ENCODE peak calls at places on chromosome 3, in five cellular contexts. W is SK-N-SH, S is neural progenitor cell, H is HCT116, M is hepatocyte. D is an unnamed sample.

GRCh38 chr3:10194328-10195071 is 29.8 kb downstream of the IRAK2 start:
- DNase-seq in W (no peak), S (no peak), H (no peak), M (no peak), D (peak; percentile 41)

GRCh38 chr3:171088984-171089754 is 62.6 kb upstream of the SLC2A2 start:
- DNase-seq in W (no peak), S (peak; percentile 5), H (peak; percentile 18), M (peak; percentile 23), D (peak; percentile 87)

GRCh38 chr3:143883151-143883550 is 34.9 kb upstream of the SLC9A9 start:
- DNase-seq in W (no peak), S (no peak), H (no peak), M (no peak), D (no peak)

GRCh38 chr3:36124118-36124796 is 256.0 kb upstream of the STAC start:
- DNase-seq in W (peak; percentile 15), S (peak; percentile 83), H (peak; percentile 4), M (peak; percentile 50), D (peak; percentile 76)

GRCh38 chr3:189158034-189158433 is 13.7 kb upstream of the TPRG1 start:
- DNase-seq in W (no peak), S (no peak), H (no peak), M (no peak), D (no peak)

GRCh38 chr3:100400424-100400781 is 486 bp downstream of the TOMM70 start:
- DNase-seq in W (no peak), S (no peak), H (no peak), M (peak; percentile 42), D (peak; percentile 59)

GRCh38 chr3:185335799-185336198 is 27.1 kb upstream of the MAP3K13 start:
- DNase-seq in W (no peak), S (no peak), H (peak; percentile 80), M (peak; percentile 69), D (peak; percentile 61)

GRCh38 chr3:113274959-113275556 is 63.7 kb downstream of the BOC start:
- DNase-seq in W (no peak), S (no peak), H (no peak), M (no peak), D (no peak)

GRCh38 chr3:74021451-74021850 is 396.7 kb upstream of the PDZRN3 start:
- DNase-seq in W (no peak), S (no peak), H (no peak), M (no peak), D (no peak)

GRCh38 chr3:137852511-137852910 is 88.4 kb downstream of the SOX14 start:
- DNase-seq in W (no peak), S (peak; percentile 86), H (no peak), M (no peak), D (no peak)

GRCh38 chr3:123584284-123584987 is 417 bp downstream of the HACD2 start:
- DNase-seq in W (peak; percentile 79), S (no peak), H (no peak), M (peak; percentile 72), D (peak; percentile 66)

GRCh38 chr3:49500408-49501257 is 30.6 kb downstream of the DAG1 start:
- DNase-seq in W (no peak), S (no peak), H (peak; percentile 81), M (peak; percentile 87), D (peak; percentile 99)

GRCh38 chr3:5240740-5241139 is 53.2 kb downstream of the EDEM1 start:
- DNase-seq in W (no peak), S (no peak), H (no peak), M (no peak), D (no peak)

GRCh38 chr3:123521179-123521969 is 63.5 kb downstream of the HACD2 start:
- DNase-seq in W (no peak), S (no peak), H (no peak), M (no peak), D (no peak)

GRCh38 chr3:30871720-30872119 is 22.7 kb downstream of the GADL1 start:
- DNase-seq in W (no peak), S (no peak), H (no peak), M (no peak), D (no peak)

GRCh38 chr3:40930131-40930538 is 269.2 kb upstream of the CTNNB1 start:
- DNase-seq in W (no peak), S (no peak), H (no peak), M (peak; percentile 51), D (no peak)

GRCh38 chr3:39146611-39147373 is 6.6 kb downstream of the CSRNP1 start:
- DNase-seq in W (peak; percentile 61), S (no peak), H (peak; percentile 77), M (peak; percentile 85), D (peak; percentile 95)

GRCh38 chr3:27326211-27326948 is 42.8 kb downstream of the NEK10 start:
- DNase-seq in W (no peak), S (no peak), H (no peak), M (peak; percentile 23), D (peak; percentile 95)

GRCh38 chr3:57130426-57131209 is 34.5 kb downstream of the IL17RD start:
- DNase-seq in W (peak; percentile 81), S (peak; percentile 97), H (no peak), M (peak; percentile 28), D (no peak)

GRCh38 chr3:64352596-64352989 is 127.3 kb upstream of the PRICKLE2 start:
- DNase-seq in W (no peak), S (no peak), H (no peak), M (no peak), D (peak; percentile 69)

GRCh38 chr3:197083486-197083885 is 53.9 kb upstream of the MELTF start:
- DNase-seq in W (no peak), S (no peak), H (no peak), M (peak; percentile 6), D (peak; percentile 92)

GRCh38 chr3:12458901-12459300 is 25.4 kb upstream of the TSEN2 start:
- DNase-seq in W (no peak), S (no peak), H (no peak), M (no peak), D (no peak)

GRCh38 chr3:21643752-21644151 is 107.3 kb downstream of the ZNF385D start:
- DNase-seq in W (no peak), S (no peak), H (no peak), M (no peak), D (no peak)

GRCh38 chr3:29333520-29333919 is 52.6 kb downstream of the RBMS3 start:
- DNase-seq in W (no peak), S (no peak), H (no peak), M (no peak), D (peak; percentile 73)

GRCh38 chr3:195870442-195870841 is 37.9 kb downstream of the TNK2 start:
- DNase-seq in W (no peak), S (no peak), H (no peak), M (no peak), D (peak; percentile 44)

GRCh38 chr3:130323503-130323902 is 22.0 kb upstream of the COL6A5 start:
- DNase-seq in W (no peak), S (no peak), H (no peak), M (no peak), D (no peak)

GRCh38 chr3:59436164-59436958 is 386.5 kb upstream of the CFAP20DC start:
- DNase-seq in W (no peak), S (no peak), H (no peak), M (no peak), D (no peak)

GRCh38 chr3:47283193-47283537 is 421 bp downstream of the KLHL18 start:
- DNase-seq in W (no peak), S (no peak), H (no peak), M (no peak), D (peak; percentile 43)

GRCh38 chr3:135325096-135325495 is 530.0 kb downstream of the EPHB1 start:
- DNase-seq in W (no peak), S (no peak), H (no peak), M (no peak), D (no peak)

GRCh38 chr3:148737104-148737525 is 39.4 kb downstream of the AGTR1 start:
- DNase-seq in W (peak; percentile 16), S (no peak), H (no peak), M (peak; percentile 78), D (peak; percentile 58)

GRCh38 chr3:191901746-191902145 is 440.8 kb downstream of the PYDC2 start:
- DNase-seq in W (no peak), S (no peak), H (no peak), M (no peak), D (no peak)

GRCh38 chr3:99714146-99714545 is 75.8 kb downstream of the COL8A1 start:
- DNase-seq in W (no peak), S (no peak), H (no peak), M (peak; percentile 34), D (peak; percentile 36)

GRCh38 chr3:149091983-149092382 is 5.7 kb upstream of the HLTF start:
- DNase-seq in W (no peak), S (no peak), H (no peak), M (no peak), D (no peak)

GRCh38 chr3:126446791-126447190 is 28.9 kb downstream of the ZXDC start:
- DNase-seq in W (no peak), S (no peak), H (no peak), M (no peak), D (no peak)

GRCh38 chr3:126449621-126450051 is 26.1 kb downstream of the ZXDC start:
- DNase-seq in W (no peak), S (no peak), H (no peak), M (no peak), D (no peak)

GRCh38 chr3:126447456-126448106 is 28.1 kb downstream of the ZXDC start:
- DNase-seq in W (no peak), S (no peak), H (no peak), M (no peak), D (no peak)

GRCh38 chr3:126448893-126449180 is 26.9 kb downstream of the ZXDC start:
- DNase-seq in W (no peak), S (no peak), H (no peak), M (no peak), D (no peak)

DNA sequence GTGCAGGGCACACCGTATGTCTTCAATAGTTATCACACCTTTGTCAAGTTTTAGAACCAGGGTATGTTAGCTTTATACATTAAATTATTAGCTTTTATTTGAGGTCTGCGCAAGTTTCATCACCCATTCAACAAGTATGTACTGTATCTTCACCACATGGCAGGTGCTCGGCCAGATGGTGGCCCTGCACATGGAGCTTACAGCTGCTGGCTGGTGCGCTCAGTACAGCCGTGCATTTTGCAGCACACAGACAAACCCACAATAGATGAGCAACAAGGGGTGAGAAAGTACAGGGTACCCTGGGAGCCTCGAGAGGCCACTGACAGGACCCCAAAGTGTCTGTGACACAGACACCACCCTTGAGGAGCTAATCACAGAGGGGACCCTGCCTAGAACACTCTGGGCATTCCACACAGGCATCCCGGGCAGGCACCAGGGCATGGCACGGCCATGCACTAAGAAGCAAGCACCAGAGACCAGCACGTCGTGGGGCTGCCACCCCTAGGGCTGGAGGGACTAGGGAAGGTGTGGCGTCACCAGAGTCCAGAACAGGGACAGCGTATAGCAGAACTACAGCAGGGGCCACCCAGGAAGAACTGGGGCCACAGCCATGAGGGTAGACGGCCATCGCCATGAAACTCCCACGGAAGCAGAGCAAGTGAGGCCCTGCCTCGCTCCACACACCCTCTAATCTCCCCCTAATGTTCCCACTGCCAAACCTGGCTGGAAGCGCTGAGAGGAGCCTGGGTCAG is 27.4 kb downstream of the ZXDC start:
- DNase-seq in W (no peak), S (no peak), H (no peak), M (no peak), D (no peak)
- TF ChIP-seq EZH2phosphoT487 in W (no peak), S (no peak), H (no peak), M (no peak), D (no peak)

GRCh38 chr3:141377377-141377776 is 9.1 kb downstream of the ZBTB38 start:
- DNase-seq in W (no peak), S (no peak), H (no peak), M (no peak), D (no peak)
- TF ChIP-seq EZH2phosphoT487 in W (no peak), S (no peak), H (no peak), M (no peak), D (no peak)

GRCh38 chr3:169186596-169186995 is 476.9 kb downstream of the MECOM start:
- DNase-seq in W (no peak), S (no peak), H (no peak), M (no peak), D (no peak)
- TF ChIP-seq EZH2phosphoT487 in W (no peak), S (no peak), H (no peak), M (no peak), D (no peak)

GRCh38 chr3:14000556-14000955 is 120.7 kb upstream of the WNT7A start:
- DNase-seq in W (no peak), S (no peak), H (no peak), M (no peak), D (no peak)
- TF ChIP-seq EZH2phosphoT487 in W (no peak), S (no peak), H (no peak), M (no peak), D (no peak)